ENCODE peak calls at places on chromosomes 16 and 17, in five cellular contexts. S, O, P, F and X are unnamed samples.

GRCh38 chr17:68759343-68760140 is 158.4 kb upstream of the FAM20A start:
- DNase-seq in P (peak; percentile 82), O (peak; percentile 90), F (peak; percentile 89), S (peak; percentile 90), X (peak; percentile 85)

GRCh38 chr16:67678354-67679023 is 11.9 kb downstream of the C16orf86 start:
- DNase-seq in S (peak; percentile 64), P (no peak), F (no peak), O (no peak), X (no peak)

GRCh38 chr16:89618114-89618999 is 4.9 kb downstream of the DPEP1 start:
- DNase-seq in P (no peak), O (no peak), S (no peak), F (no peak), X (no peak)

GRCh38 chr17:40063034-40063765 is 435 bp downstream of the THRA start:
- DNase-seq in O (peak; percentile 51), F (peak; percentile 72), P (no peak), S (peak; percentile 56), X (no peak)

GRCh38 chr16:20099375-20099774 is 25.7 kb upstream of the GPR139 start:
- DNase-seq in S (no peak), O (no peak), P (no peak), F (no peak), X (no peak)

GRCh38 chr16:24253192-24253591 is 2.9 kb upstream of the CACNG3 start:
- DNase-seq in S (no peak), F (peak; percentile 78), P (peak; percentile 43), O (no peak), X (no peak)

GRCh38 chr16:12215302-12216105 is 239.0 kb downstream of the SNX29 start:
- DNase-seq in S (no peak), F (peak; percentile 23), P (no peak), O (no peak), X (no peak)

GRCh38 chr16:2019919-2020831 is 590 bp downstream of the NPW start:
- DNase-seq in S (no peak), O (no peak), P (no peak), F (peak; percentile 43), X (no peak)

GRCh38 chr16:50402298-50402895 is 33.6 kb upstream of the BRD7 start:
- DNase-seq in P (no peak), S (no peak), F (no peak), O (no peak), X (no peak)

GRCh38 chr17:71681427-71682173 is 439.2 kb upstream of the SOX9 start:
- DNase-seq in S (peak; percentile 57), F (no peak), O (no peak), P (no peak), X (no peak)

GRCh38 chr16:59604331-59604730 is 870.2 kb upstream of the GOT2 start:
- DNase-seq in S (no peak), F (no peak), O (no peak), P (no peak), X (no peak)

GRCh38 chr16:89855301-89855945 is 18.0 kb upstream of the TCF25 start:
- DNase-seq in S (no peak), O (no peak), P (no peak), F (no peak), X (no peak)

DNA sequence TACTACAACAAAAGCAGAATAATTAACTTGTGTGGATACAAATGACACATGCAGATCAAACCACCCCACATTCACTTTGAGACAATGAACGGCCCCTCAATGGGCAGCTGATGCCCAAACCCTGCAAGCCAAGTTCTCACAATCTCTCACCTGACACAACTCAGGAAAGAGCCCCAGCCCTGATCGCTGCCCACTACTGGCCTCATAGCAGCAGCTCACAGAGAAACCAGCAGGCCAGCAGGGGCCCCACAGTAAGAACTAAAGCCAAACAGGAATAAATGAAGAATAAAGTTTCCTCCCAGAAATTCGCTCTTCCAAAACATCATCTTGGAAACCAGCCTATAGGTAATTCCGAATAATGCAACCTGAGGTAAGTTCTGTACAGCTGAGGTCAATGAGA is 7.7 kb downstream of the AKTIP start:
- DNase-seq in O (no peak), S (no peak), F (no peak), P (no peak), X (no peak)
- TF ChIP-seq CTCF in O (no peak), S (no peak), F (no peak), P (no peak), X (no peak)

DNA sequence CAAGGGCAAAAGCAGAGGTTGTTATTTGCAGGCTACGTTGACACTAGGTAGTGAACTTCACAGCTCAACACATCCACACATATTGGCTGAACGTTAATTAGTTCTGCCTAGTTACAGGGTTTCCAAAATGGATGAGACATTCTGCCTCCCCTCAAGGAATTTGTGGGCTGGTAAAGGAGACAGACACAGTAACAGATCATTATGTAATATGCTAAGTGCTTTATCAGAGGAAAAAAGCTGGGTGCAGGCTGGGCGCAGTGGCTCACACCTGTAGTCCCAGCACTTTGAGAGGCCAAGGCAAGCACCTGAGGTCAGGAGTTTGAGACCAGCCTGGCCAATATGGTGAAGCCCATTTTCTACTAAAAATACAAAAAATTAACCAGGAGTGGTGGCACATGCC is 26.2 kb downstream of the BMERB1 start:
- DNase-seq in S (no peak), P (no peak), F (no peak), O (no peak), X (no peak)
- TF ChIP-seq CTCF in S (no peak), P (no peak), F (no peak), O (no peak), X (no peak)

DNA sequence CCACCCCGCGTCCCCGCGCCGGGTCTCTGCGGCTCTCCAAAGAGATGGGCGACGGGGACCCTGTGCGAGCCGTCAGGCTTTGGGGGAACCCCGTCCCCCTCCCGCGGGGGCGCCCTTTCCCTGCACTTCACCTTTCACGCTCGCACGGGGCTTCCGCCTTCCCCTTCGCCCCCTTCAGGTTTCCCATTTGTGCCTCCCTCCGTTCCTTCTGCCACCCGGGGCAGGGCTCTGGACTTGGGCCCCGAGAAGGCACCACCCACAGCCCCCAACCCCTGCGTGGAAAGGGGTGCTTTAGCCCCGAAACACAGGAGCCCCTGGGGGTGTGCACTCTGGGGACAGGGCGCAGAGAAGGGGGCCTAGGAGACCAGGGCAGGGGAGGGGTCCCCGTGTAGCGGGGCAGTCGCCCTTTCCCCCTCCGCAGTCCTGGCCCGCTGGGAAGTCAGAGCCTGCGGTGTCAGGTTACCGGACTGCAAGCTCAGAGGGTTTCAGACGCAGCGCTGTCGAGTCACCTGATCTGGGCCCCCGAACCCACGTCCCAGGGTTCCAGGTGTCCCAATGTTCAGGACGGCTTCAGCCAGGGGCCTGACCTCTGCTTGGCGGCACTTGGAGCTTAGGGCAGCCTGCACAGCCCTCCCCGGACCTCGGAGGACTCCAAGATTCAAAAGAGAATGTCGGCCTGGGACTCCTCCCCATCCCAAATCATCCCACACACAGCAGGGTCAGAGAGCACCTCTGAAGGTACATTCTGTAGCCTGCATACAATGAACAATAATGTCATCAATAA is 6.7 kb upstream of the CCDC92B start:
- DNase-seq in S (no peak), F (peak; percentile 74), O (no peak), P (no peak), X (no peak)
- TF ChIP-seq CTCF in S (no peak), F (no peak), O (no peak), P (no peak), X (no peak)

DNA sequence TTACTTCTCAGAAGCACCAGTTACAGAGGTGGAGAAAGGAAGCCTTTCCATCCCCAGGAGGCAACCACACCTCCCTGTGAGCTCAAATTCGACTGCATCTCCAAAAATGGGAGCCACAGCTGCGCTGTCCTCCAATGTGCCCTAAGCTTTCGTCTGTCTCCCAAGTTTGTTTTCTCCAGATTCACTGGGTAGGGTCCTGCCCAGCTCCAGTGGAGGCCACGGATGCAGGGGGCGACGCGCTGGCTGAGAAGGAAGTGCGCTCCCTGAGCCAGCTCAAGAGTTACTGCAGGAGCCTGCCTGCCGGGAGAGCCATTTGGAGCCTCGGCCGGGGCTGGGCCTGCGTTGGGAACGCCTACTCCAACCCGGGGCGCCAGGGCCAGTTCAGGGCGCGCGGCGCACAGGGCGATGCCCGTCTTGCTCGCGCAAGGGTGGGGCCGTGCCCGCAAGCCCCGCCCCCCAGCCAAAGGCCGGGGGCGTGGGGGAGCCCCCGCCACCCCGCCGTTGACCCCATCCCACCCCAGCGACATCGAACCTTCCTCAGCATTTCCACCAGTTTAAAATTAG is 19.5 kb downstream of the SIAH1 start:
- DNase-seq in P (peak; percentile 89), F (peak; percentile 94), O (peak; percentile 94), S (peak; percentile 96), X (peak; percentile 66)
- TF ChIP-seq CTCF in P (no peak), F (peak; percentile 16), O (no peak), S (no peak), X (no peak)

DNA sequence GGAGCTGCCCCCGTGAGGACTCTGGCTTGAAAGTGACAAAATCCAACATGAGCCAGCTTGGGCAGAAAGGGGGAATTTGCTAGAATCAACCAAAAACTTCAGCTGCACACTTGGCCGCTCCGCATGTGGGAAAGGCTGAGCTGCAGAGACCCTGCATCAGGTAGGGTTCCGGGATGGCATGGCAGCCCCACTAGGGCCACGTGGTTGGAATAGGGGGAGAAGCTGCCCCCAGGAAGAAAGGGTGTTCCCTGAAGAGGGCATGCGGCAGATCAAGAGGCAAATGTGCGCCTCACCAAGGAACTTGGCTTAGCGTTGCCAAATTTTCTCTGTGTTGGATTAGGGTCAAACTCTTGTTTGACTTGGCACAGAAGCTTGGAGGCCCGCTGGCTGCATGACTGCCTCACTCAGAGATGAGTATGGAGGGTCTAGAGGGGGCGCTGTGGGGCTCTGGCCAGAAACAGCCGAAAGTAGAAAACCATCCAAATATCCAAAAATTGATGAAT is 29.2 kb upstream of the WFIKKN2 start:
- DNase-seq in S (peak; percentile 31), P (no peak), O (peak; percentile 44), F (no peak), X (no peak)
- TF ChIP-seq CTCF in S (no peak), P (no peak), O (no peak), F (peak; percentile 35), X (no peak)

DNA sequence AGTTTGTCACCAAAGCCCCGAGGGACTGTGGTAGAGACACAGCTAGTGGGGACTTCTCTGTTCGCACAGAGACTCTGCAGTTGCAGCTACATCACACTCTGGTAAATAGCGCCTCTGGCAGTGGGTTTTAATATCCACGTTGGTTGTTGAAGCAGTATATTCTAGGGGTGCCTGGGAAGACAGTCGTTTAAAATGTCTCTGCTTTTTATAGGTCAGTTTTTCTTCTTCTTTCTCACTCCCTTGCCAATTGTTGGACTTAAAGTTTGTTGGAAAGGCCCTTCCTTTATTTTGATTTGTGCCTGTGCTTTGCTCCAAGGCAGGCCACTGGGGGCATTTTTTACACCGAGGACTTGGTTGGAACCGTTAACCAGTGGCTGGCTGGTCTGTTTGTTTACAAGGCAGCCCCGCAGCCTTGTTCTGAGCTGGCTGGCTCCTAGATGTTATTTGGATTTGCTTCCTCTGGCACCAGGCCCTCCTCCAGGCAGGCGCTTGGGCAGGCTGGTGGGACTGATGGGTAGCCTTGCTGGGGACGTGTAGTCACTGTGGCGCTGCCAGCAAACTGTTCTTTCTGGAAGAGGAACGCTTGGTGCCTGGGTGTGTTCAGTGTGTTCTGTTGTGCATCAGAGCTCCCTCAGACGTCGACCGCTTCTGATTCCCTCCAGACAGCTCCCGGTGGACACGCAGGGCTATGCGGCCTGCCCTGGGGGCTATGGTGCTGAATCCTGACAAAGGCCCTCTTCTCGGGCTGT is 218.2 kb upstream of the CHMP6 start:
- DNase-seq in F (no peak), S (no peak), P (peak; percentile 85), O (no peak), X (no peak)
- TF ChIP-seq CTCF in F (no peak), S (no peak), P (peak; percentile 3), O (no peak), X (no peak)

GRCh38 chr16:73219176-73219575 is 171.2 kb upstream of the ZFHX3 start:
- DNase-seq in F (no peak), O (no peak), P (no peak), S (no peak), X (no peak)
- TF ChIP-seq CTCF in F (no peak), O (no peak), P (no peak), S (no peak), X (no peak)